ENCODE peak calls at places on chromosomes 4 and X, in four cellular contexts. O, H, P and K are unnamed samples.

GRCh38 chrX:73127700-73128241 is 48.5 kb upstream of the PABPC1L2A start:
- DNase-seq in O (no peak), H (peak), P (no peak), K (peak)

GRCh38 chrX:105515561-105515960 is 295.1 kb upstream of the TEX13A start:
- DNase-seq in O (no peak), H (no peak), P (no peak), K (no peak)

GRCh38 chr4:148776944-148777343 is 334.7 kb upstream of the NR3C2 start:
- DNase-seq in O (no peak), H (no peak), P (no peak), K (peak)

GRCh38 chrX:104118765-104119164 is 6.4 kb downstream of the ZCCHC18 start:
- DNase-seq in O (no peak), H (no peak), P (no peak), K (peak)

GRCh38 chr4:10118355-10119004 is 1.9 kb upstream of the WDR1 start:
- DNase-seq in O (no peak), H (no peak), P (no peak), K (no peak)

GRCh38 chr4:56937262-56937661 is 29.6 kb downstream of the REST start:
- DNase-seq in O (no peak), H (no peak), P (peak), K (no peak)

GRCh38 chrX:100658936-100659335 is 14.9 kb downstream of the SRPX2 start:
- DNase-seq in O (no peak), H (no peak), P (no peak), K (no peak)

GRCh38 chr4:3880595-3881120 is 114.5 kb downstream of the ADRA2C start:
- DNase-seq in O (peak), H (peak), P (no peak), K (peak)

GRCh38 chrX:52870041-52870440 is 2.2 kb upstream of the XAGE3 start:
- DNase-seq in O (no peak), H (no peak), P (no peak), K (no peak)

GRCh38 chr4:25113915-25114904 is 46.0 kb downstream of the SEPSECS start:
- DNase-seq in O (no peak), H (no peak), P (peak), K (no peak)

GRCh38 chr4:6618386-6619115 is 21.9 kb upstream of the MRFAP1 start:
- DNase-seq in O (no peak), H (no peak), P (no peak), K (no peak)

GRCh38 chr4:147730333-147730732 is 1.6 kb upstream of the ARHGAP10 start:
- DNase-seq in O (peak), H (no peak), P (no peak), K (peak)

GRCh38 chr4:2042207-2042946 is 16.8 kb upstream of the NAT8L start:
- DNase-seq in O (no peak), H (peak), P (no peak), K (no peak)

GRCh38 chrX:104195489-104196084 is 29.3 kb downstream of the FAM199X start:
- DNase-seq in O (peak), H (no peak), P (no peak), K (peak)

GRCh38 chr4:176778491-176778890 is 14.2 kb downstream of the VEGFC start:
- DNase-seq in O (no peak), H (no peak), P (no peak), K (no peak)

GRCh38 chrX:3312109-3312508 is 34.3 kb downstream of the MXRA5 start:
- DNase-seq in O (no peak), H (no peak), P (no peak), K (no peak)

GRCh38 chr4:86961605-86962295 is 26.9 kb downstream of the AFF1 start:
- DNase-seq in O (peak), H (no peak), P (no peak), K (no peak)

GRCh38 chr4:42361475-42361874 is 35.8 kb upstream of the SHISA3 start:
- DNase-seq in O (no peak), H (no peak), P (no peak), K (no peak)

GRCh38 chr4:158630893-158631292 is 40.8 kb downstream of the C4orf46 start:
- DNase-seq in O (no peak), H (no peak), P (no peak), K (no peak)

GRCh38 chrX:56813318-56813837 is 84.3 kb downstream of the NBDY start:
- DNase-seq in O (peak), H (peak), P (no peak), K (no peak)

GRCh38 chr4:38058186-38058585 is 98.0 kb downstream of the PTTG2 start:
- DNase-seq in O (no peak), H (no peak), P (no peak), K (no peak)

GRCh38 chr4:110510282-110510681 is 34.3 kb downstream of the ENPEP start:
- DNase-seq in O (no peak), H (no peak), P (no peak), K (no peak)

GRCh38 chr4:6282247-6282646 is 12.6 kb downstream of the WFS1 start:
- DNase-seq in O (no peak), H (no peak), P (no peak), K (no peak)

GRCh38 chr4:15694431-15694830 is 8.4 kb upstream of the BST1 start:
- DNase-seq in O (no peak), H (no peak), P (no peak), K (no peak)

GRCh38 chr4:180695851-180696250 is 1547.4 kb upstream of the TENM3 start:
- DNase-seq in O (no peak), H (no peak), P (no peak), K (no peak)

GRCh38 chr4:104795264-104795934 is 300.7 kb upstream of the CXXC4 start:
- DNase-seq in O (no peak), H (no peak), P (no peak), K (no peak)

GRCh38 chrX:118211891-118212816 is 95.5 kb upstream of the KLHL13 start:
- DNase-seq in O (peak), H (no peak), P (no peak), K (no peak)

GRCh38 chr4:182671231-182671630 is 246.0 kb downstream of the DCTD start:
- DNase-seq in O (no peak), H (no peak), P (no peak), K (no peak)

GRCh38 chrX:24298191-24298590 is 15.7 kb downstream of the SUPT20HL2 start:
- DNase-seq in O (no peak), H (peak), P (no peak), K (no peak)

GRCh38 chr4:16289872-16290554 is 63.7 kb upstream of the TAPT1 start:
- DNase-seq in O (peak), H (no peak), P (no peak), K (peak)

GRCh38 chrX:30317308-30317707 is 8.1 kb upstream of the NR0B1 start:
- DNase-seq in O (no peak), H (no peak), P (no peak), K (no peak)

GRCh38 chr4:66649236-66649635 is 896.1 kb downstream of the CENPC start:
- DNase-seq in O (no peak), H (no peak), P (no peak), K (no peak)

GRCh38 chr4:3786196-3786869 is 20.1 kb downstream of the ADRA2C start:
- DNase-seq in O (no peak), H (no peak), P (no peak), K (no peak)

GRCh38 chr4:6963139-6963611 is 53.5 kb downstream of the TBC1D14 start:
- DNase-seq in O (no peak), H (no peak), P (no peak), K (no peak)

GRCh38 chr4:35163189-35163588 is 1081.1 kb downstream of the ARAP2 start:
- DNase-seq in O (no peak), H (no peak), P (no peak), K (peak)

GRCh38 chrX:143571521-143571920 is 54.2 kb upstream of the SPANXN3 start:
- DNase-seq in O (no peak), H (no peak), P (no peak), K (no peak)

GRCh38 chrX:132270699-132271098 is 51.5 kb upstream of the RAP2C start:
- DNase-seq in O (no peak), H (no peak), P (peak), K (no peak)

GRCh38 chrX:154490021-154490413 is 412 bp downstream of the SLC10A3 start:
- DNase-seq in O (no peak), H (no peak), P (no peak), K (peak)